ENCODE peak calls at places on chromosomes 7 and 10, in five cellular contexts. S is aorta, O is gastrocnemius medialis, L is right lobe of liver, W is psoas muscle. K is an unnamed sample. For H3K4me1, the result is how much of the 10 kb centered on the place peaks cover.

GRCh38 chr10:86798636-86799035 is 42.2 kb downstream of the BMPR1A start:
- ATAC-seq in S (peak), O (peak), L (no peak), W (no peak), K (no peak)

GRCh38 chr10:63054889-63055606 is 78.1 kb upstream of the NRBF2 start:
- ATAC-seq in S (no peak), O (no peak), L (no peak), W (no peak), K (no peak)

GRCh38 chr7:28298870-28299484 is 113.3 kb upstream of the CREB5 start:
- ATAC-seq in S (peak), O (peak), L (peak), W (peak), K (no peak)

GRCh38 chr10:68471063-68471585 is 649 bp downstream of the DNA2 start:
- ATAC-seq in S (no peak), O (no peak), L (no peak), W (no peak), K (no peak)

GRCh38 chr7:74525881-74526280 is 72.2 kb downstream of the GTF2IRD1 start:
- ATAC-seq in S (no peak), O (no peak), L (peak), W (no peak), K (no peak)

GRCh38 chr7:132004528-132004927 is 448.1 kb upstream of the PODXL start:
- ATAC-seq in S (no peak), O (peak), L (no peak), W (peak), K (peak)

GRCh38 chr10:89481662-89482061 is 53.7 kb downstream of the SLC16A12 start:
- ATAC-seq in S (peak), O (peak), L (peak), W (peak), K (peak)

GRCh38 chr10:110162749-110163148 is 44.7 kb upstream of the MXI1 start:
- ATAC-seq in S (no peak), O (no peak), L (peak), W (no peak), K (no peak)

GRCh38 chr10:120997313-120998102 is 146.3 kb downstream of the WDR11 start:
- ATAC-seq in S (no peak), O (no peak), L (no peak), W (no peak), K (no peak)

GRCh38 chr10:124719213-124719851 is 24.8 kb downstream of the FAM53B start:
- ATAC-seq in S (peak), O (peak), L (peak), W (peak), K (peak)

GRCh38 chr7:24721378-24722030 is 35.8 kb downstream of the GSDME start:
- ATAC-seq in S (no peak), O (no peak), L (no peak), W (no peak), K (no peak)

GRCh38 chr10:8873310-8873709 is 818.8 kb downstream of the GATA3 start:
- ATAC-seq in S (no peak), O (no peak), L (no peak), W (no peak), K (no peak)

GRCh38 chr10:3185386-3185785 is 12.8 kb upstream of the PITRM1 start:
- ATAC-seq in S (no peak), O (no peak), L (no peak), W (no peak), K (no peak)

GRCh38 chr10:87750817-87751216 is 67.2 kb downstream of the ATAD1 start:
- ATAC-seq in S (no peak), O (no peak), L (no peak), W (no peak), K (no peak)

GRCh38 chr7:379456-380225 is 89.7 kb downstream of the FOXL3 start:
- ATAC-seq in S (no peak), O (no peak), L (peak), W (peak), K (peak)

GRCh38 chr10:96647466-96647865 is 60.7 kb upstream of the TM9SF3 start:
- ATAC-seq in S (no peak), O (no peak), L (peak), W (no peak), K (no peak)

GRCh38 chr10:97584060-97584797 is at the start of gene HOGA1:
- ATAC-seq in S (peak), O (peak), L (peak), W (peak), K (peak)

GRCh38 chr7:35024298-35024697 is 13.0 kb downstream of the DPY19L1 start:
- ATAC-seq in S (no peak), O (no peak), L (no peak), W (no peak), K (no peak)

GRCh38 chr10:48236199-48236621 is 38.3 kb downstream of the FRMPD2 start:
- ATAC-seq in S (no peak), O (no peak), L (no peak), W (no peak), K (no peak)

GRCh38 chr7:73418113-73418703 is 15.4 kb upstream of the FZD9 start:
- ATAC-seq in S (no peak), O (no peak), L (no peak), W (no peak), K (no peak)

GRCh38 chr10:128091636-128092210 is 34.5 kb downstream of the MKI67 start:
- ATAC-seq in S (no peak), O (no peak), L (no peak), W (no peak), K (no peak)

GRCh38 chr10:119642556-119643111 is 8.5 kb upstream of the BAG3 start:
- ATAC-seq in S (no peak), O (no peak), L (no peak), W (no peak), K (no peak)

GRCh38 chr7:149414171-149414570 is 46.7 kb downstream of the ZNF777 start:
- ATAC-seq in S (no peak), O (no peak), L (no peak), W (no peak), K (no peak)

GRCh38 chr10:79210672-79211071 is 136.6 kb upstream of the PPIF start:
- ATAC-seq in S (no peak), O (no peak), L (no peak), W (no peak), K (no peak)

GRCh38 chr10:117264776-117265175 is 23.9 kb downstream of the SLC18A2 start:
- ATAC-seq in S (no peak), O (no peak), L (no peak), W (no peak), K (no peak)

GRCh38 chr7:100443096-100443840 is 7.0 kb upstream of the PPP1R35 start:
- ATAC-seq in S (no peak), O (no peak), L (no peak), W (no peak), K (no peak)

GRCh38 chr10:103373544-103373943 is 5.8 kb downstream of the TAF5 start:
- ATAC-seq in S (no peak), O (no peak), L (no peak), W (no peak), K (no peak)

GRCh38 chr10:27464993-27465392 is 39.1 kb upstream of the RAB18 start:
- ATAC-seq in S (no peak), O (no peak), L (no peak), W (no peak), K (no peak)

GRCh38 chr7:15248514-15248913 is 313.3 kb downstream of the AGMO start:
- ATAC-seq in S (no peak), O (no peak), L (no peak), W (peak), K (no peak)

GRCh38 chr7:88307841-88308240 is 1.1 kb upstream of the STEAP4 start:
- ATAC-seq in S (no peak), O (no peak), L (no peak), W (no peak), K (no peak)

GRCh38 chr10:36188461-36188860 is 546.4 kb upstream of the FZD8 start:
- ATAC-seq in S (no peak), O (no peak), L (no peak), W (no peak), K (no peak)

GRCh38 chr7:6154542-6155404 is 117.7 kb downstream of the CYTH3 start:
- ATAC-seq in S (no peak), O (no peak), L (peak), W (no peak), K (no peak)

GRCh38 chr7:6153646-6154541 is 118.5 kb downstream of the CYTH3 start:
- ATAC-seq in S (no peak), O (no peak), L (peak), W (no peak), K (no peak)

GRCh38 chr7:6149996-6150395 is 118.8 kb downstream of the ANKRD61 start:
- ATAC-seq in S (no peak), O (no peak), L (no peak), W (no peak), K (no peak)

GRCh38 chr7:6148724-6149360 is 117.7 kb downstream of the ANKRD61 start:
- ATAC-seq in S (no peak), O (no peak), L (no peak), W (no peak), K (no peak)

DNA sequence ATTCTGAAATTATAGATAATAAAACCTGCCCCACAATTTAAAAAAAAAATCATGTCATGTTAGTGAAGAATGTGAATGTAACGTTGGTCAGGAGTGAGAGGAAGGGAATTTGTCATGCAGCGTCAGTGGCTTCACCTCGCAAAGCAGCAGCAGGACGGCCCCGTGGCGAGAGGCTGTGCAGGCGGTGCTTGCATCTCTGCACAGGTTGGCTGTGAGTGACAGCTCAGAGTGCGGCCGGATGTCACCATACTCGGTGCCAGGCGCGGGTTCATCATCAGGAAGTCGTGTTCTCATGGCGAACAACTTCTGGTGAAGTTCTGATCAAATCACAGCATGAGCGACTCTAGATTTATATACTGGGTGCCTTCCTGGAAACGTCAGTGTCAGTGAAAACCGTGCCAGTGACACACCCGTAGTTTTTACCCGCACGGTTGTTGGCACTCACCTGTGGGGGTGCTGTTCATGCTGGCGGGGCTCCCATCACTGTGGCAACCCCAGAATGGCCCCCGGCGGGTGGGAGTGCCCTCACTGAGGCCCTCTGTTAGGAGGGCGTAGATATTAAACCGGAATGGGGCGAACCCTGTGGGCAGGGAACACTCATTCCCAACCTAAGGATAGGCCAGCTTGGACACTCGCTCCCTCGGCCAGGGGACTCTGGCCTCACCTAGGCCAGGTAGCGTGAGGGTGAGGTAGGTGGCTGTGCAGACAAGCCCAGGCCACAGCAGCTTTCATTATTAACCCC is 120.3 kb downstream of the CYTH3 start:
- ATAC-seq in S (no peak), O (no peak), L (no peak), W (no peak), K (no peak)
- H3K4me1 ChIP-seq in S (under half), O (under half), L (under half), W (under half), K (under half)

GRCh38 chr7:99384523-99384922 is 10.0 kb downstream of the ARPC1B start:
- ATAC-seq in S (no peak), O (no peak), L (no peak), W (no peak), K (no peak)

GRCh38 chr7:99383203-99383602 is 8.7 kb downstream of the ARPC1B start:
- ATAC-seq in S (no peak), O (no peak), L (no peak), W (no peak), K (no peak)

GRCh38 chr7:99381664-99382075 is 7.1 kb downstream of the ARPC1B start:
- ATAC-seq in S (no peak), O (no peak), L (peak), W (no peak), K (no peak)

GRCh38 chr7:99385564-99385963 is 11.0 kb downstream of the ARPC1B start:
- ATAC-seq in S (no peak), O (no peak), L (no peak), W (no peak), K (peak)

GRCh38 chr7:99383791-99384370 is 9.4 kb downstream of the ARPC1B start:
- ATAC-seq in S (no peak), O (no peak), L (no peak), W (no peak), K (no peak)
- H3K4me1 ChIP-seq in S (under half), O (under half), L (under half), W (under half), K (under half)

DNA sequence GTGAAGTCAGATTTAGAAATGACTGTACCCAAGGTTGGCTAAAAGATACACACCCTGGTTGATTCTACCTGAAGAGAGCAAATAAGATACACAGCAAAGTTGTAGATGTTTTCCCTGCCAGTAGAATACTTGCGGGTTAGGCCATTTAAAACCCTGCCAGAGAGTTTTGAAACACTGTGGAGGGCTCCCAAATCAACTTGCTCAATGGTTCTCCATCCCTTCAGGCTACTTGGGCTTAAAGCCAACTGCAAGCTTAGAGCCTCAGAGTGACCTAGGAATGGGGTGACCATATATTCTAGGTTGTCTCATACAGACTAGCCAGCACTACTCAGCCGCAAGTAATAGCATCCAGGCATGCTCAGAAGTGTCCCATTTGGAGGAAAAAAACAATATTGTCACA is 10.0 kb downstream of the CAV1 start:
- ATAC-seq in S (peak), O (peak), L (no peak), W (peak), K (peak)
- H3K4me1 ChIP-seq in S (under half), O (under half), L (under half), W (under half), K (under half)

GRCh38 chr10:74164641-74165529 is 13.9 kb downstream of the ADK start:
- ATAC-seq in S (no peak), O (no peak), L (no peak), W (no peak), K (no peak)
- H3K4me1 ChIP-seq in S (under half), O (under half), L (under half), W (under half), K (under half)

K was measured in gastroesophageal sphincter.